ENCODE peak calls at places on chromosomes 2 and 18, in seven cellular contexts. One of them, this sample, is unnamed.

GRCh38 chr2:71783815-71784214 is 330.5 kb downstream of the DYSF start:
- DNase-seq in H9: peak
- DNase-seq in neuronal stem cell: no peak
- DNase-seq in mesenchymal stem cell: no peak
- DNase-seq in mesendoderm: no peak
- DNase-seq in trophoblast cell: no peak
- DNase-seq in H1: no peak
- DNase-seq in this sample: no peak

GRCh38 chr2:105068875-105069274 is 31.0 kb downstream of the MRPS9 start:
- DNase-seq in H9: no peak
- DNase-seq in neuronal stem cell: no peak
- DNase-seq in mesenchymal stem cell: no peak
- DNase-seq in mesendoderm: no peak
- DNase-seq in trophoblast cell: no peak
- DNase-seq in H1: no peak
- DNase-seq in this sample: no peak

GRCh38 chr2:150643106-150643730 is 155.8 kb upstream of the RND3 start:
- DNase-seq in H9: no peak
- DNase-seq in neuronal stem cell: no peak
- DNase-seq in mesenchymal stem cell: peak
- DNase-seq in mesendoderm: no peak
- DNase-seq in trophoblast cell: no peak
- DNase-seq in H1: no peak
- DNase-seq in this sample: peak

GRCh38 chr18:22632191-22632590 is 214.5 kb upstream of the CTAGE1 start:
- DNase-seq in H9: no peak
- DNase-seq in neuronal stem cell: no peak
- DNase-seq in mesenchymal stem cell: no peak
- DNase-seq in mesendoderm: no peak
- DNase-seq in trophoblast cell: no peak
- DNase-seq in H1: no peak
- DNase-seq in this sample: peak

GRCh38 chr2:152440049-152440448 is 105.1 kb downstream of the FMNL2 start:
- DNase-seq in H9: no peak
- DNase-seq in neuronal stem cell: no peak
- DNase-seq in mesenchymal stem cell: no peak
- DNase-seq in mesendoderm: peak
- DNase-seq in trophoblast cell: no peak
- DNase-seq in H1: no peak
- DNase-seq in this sample: no peak

GRCh38 chr2:99565227-99565626 is 75.4 kb upstream of the REV1 start:
- DNase-seq in H9: no peak
- DNase-seq in neuronal stem cell: no peak
- DNase-seq in mesenchymal stem cell: no peak
- DNase-seq in mesendoderm: peak
- DNase-seq in trophoblast cell: no peak
- DNase-seq in H1: no peak
- DNase-seq in this sample: no peak

GRCh38 chr2:230068658-230069080 is at the start of gene SLC16A14:
- DNase-seq in H9: peak
- DNase-seq in neuronal stem cell: peak
- DNase-seq in mesenchymal stem cell: peak
- DNase-seq in mesendoderm: peak
- DNase-seq in trophoblast cell: peak
- DNase-seq in H1: no peak
- DNase-seq in this sample: peak

GRCh38 chr2:180728928-180729559 is 251.4 kb upstream of the UBE2E3 start:
- DNase-seq in H9: no peak
- DNase-seq in neuronal stem cell: no peak
- DNase-seq in mesenchymal stem cell: peak
- DNase-seq in mesendoderm: no peak
- DNase-seq in trophoblast cell: peak
- DNase-seq in H1: no peak
- DNase-seq in this sample: peak

GRCh38 chr2:195202163-195202845 is 454.7 kb upstream of the SLC39A10 start:
- DNase-seq in H9: no peak
- DNase-seq in neuronal stem cell: no peak
- DNase-seq in mesenchymal stem cell: no peak
- DNase-seq in mesendoderm: peak
- DNase-seq in trophoblast cell: no peak
- DNase-seq in H1: no peak
- DNase-seq in this sample: peak

GRCh38 chr2:229433351-229433750 is 162.3 kb upstream of the PID1 start:
- DNase-seq in H9: no peak
- DNase-seq in neuronal stem cell: no peak
- DNase-seq in mesenchymal stem cell: no peak
- DNase-seq in mesendoderm: no peak
- DNase-seq in trophoblast cell: peak
- DNase-seq in H1: no peak
- DNase-seq in this sample: no peak

GRCh38 chr18:5630057-5630765 is 86.4 kb upstream of the EPB41L3 start:
- DNase-seq in H9: peak
- DNase-seq in neuronal stem cell: peak
- DNase-seq in mesenchymal stem cell: no peak
- DNase-seq in mesendoderm: peak
- DNase-seq in trophoblast cell: peak
- DNase-seq in H1: peak
- DNase-seq in this sample: peak

GRCh38 chr2:216918088-216918680 is 58.3 kb upstream of the TNP1 start:
- DNase-seq in H9: no peak
- DNase-seq in neuronal stem cell: no peak
- DNase-seq in mesenchymal stem cell: peak
- DNase-seq in mesendoderm: no peak
- DNase-seq in trophoblast cell: no peak
- DNase-seq in H1: no peak
- DNase-seq in this sample: peak

GRCh38 chr2:37706334-37706733 is 34.9 kb upstream of the CDC42EP3 start:
- DNase-seq in H9: no peak
- DNase-seq in neuronal stem cell: no peak
- DNase-seq in mesenchymal stem cell: no peak
- DNase-seq in mesendoderm: no peak
- DNase-seq in trophoblast cell: no peak
- DNase-seq in H1: no peak
- DNase-seq in this sample: no peak

GRCh38 chr2:42979416-42979869 is 187.1 kb upstream of the HAAO start:
- DNase-seq in H9: no peak
- DNase-seq in neuronal stem cell: no peak
- DNase-seq in mesenchymal stem cell: no peak
- DNase-seq in mesendoderm: peak
- DNase-seq in trophoblast cell: no peak
- DNase-seq in H1: no peak
- DNase-seq in this sample: no peak

DNA sequence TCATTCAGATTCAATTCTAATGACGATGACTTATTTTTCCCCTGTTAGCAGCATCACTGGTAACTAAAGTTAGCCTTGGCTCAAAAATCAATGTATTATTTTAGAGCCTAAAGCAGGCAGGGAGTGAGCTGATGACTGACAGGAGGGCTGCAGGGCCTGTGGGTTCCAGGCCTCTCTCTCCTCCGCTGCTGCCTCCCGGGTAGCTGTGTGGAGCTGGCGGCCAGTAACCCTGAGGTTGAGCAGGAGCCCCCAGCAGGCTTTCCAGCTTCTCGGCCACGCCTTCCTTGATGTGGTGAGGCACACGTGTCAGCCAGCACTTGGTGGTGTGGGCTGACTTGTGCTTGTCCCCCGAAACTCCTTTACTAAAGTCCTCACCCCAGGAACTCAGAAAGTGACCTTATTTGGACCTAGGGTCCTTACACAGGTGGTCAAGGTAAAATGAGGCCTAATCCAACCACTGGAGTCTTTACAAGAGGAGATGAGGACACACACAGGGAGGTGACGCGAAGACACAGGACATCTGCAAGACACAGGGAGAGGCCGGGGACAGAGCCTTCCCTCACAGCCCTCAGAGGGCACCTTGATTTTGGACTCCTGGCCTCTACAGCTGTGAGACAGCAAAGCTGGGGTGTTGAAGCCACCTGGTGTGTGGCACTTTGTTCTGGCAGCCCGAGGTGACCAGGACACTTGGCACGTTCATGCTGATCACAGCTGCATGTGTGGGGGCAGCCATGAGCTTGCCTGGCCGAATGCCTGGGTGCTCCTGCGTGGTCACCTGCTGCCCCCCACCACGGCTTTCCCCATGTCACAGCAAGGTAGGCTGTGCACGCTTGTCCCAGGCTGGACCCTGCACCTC is 120.8 kb upstream of the HS6ST1 start:
- DNase-seq in H9: peak
- DNase-seq in neuronal stem cell: no peak
- DNase-seq in mesenchymal stem cell: no peak
- DNase-seq in mesendoderm: no peak
- DNase-seq in trophoblast cell: no peak
- DNase-seq in H1: no peak
- DNase-seq in this sample: no peak
- H4K8ac ChIP-seq in H9: no peak
- H4K8ac ChIP-seq in neuronal stem cell: no peak
- H4K8ac ChIP-seq in mesenchymal stem cell: no peak
- H4K8ac ChIP-seq in mesendoderm: no peak
- H4K8ac ChIP-seq in trophoblast cell: no peak
- H4K8ac ChIP-seq in H1: no peak
- H4K8ac ChIP-seq in this sample: no peak

GRCh38 chr2:177271981-177272666 is 7.6 kb upstream of the NFE2L2 start:
- DNase-seq in H9: no peak
- DNase-seq in neuronal stem cell: no peak
- DNase-seq in mesenchymal stem cell: no peak
- DNase-seq in mesendoderm: no peak
- DNase-seq in trophoblast cell: no peak
- DNase-seq in H1: no peak
- DNase-seq in this sample: no peak

GRCh38 chr2:177275041-177275440 is 10.5 kb upstream of the NFE2L2 start:
- DNase-seq in H9: no peak
- DNase-seq in neuronal stem cell: no peak
- DNase-seq in mesenchymal stem cell: peak
- DNase-seq in mesendoderm: no peak
- DNase-seq in trophoblast cell: no peak
- DNase-seq in H1: no peak
- DNase-seq in this sample: peak

GRCh38 chr2:177270531-177270930 is 6.0 kb upstream of the NFE2L2 start:
- DNase-seq in H9: no peak
- DNase-seq in neuronal stem cell: no peak
- DNase-seq in mesenchymal stem cell: no peak
- DNase-seq in mesendoderm: no peak
- DNase-seq in trophoblast cell: no peak
- DNase-seq in H1: no peak
- DNase-seq in this sample: no peak

GRCh38 chr2:177273456-177273855 is 8.9 kb upstream of the NFE2L2 start:
- DNase-seq in H9: no peak
- DNase-seq in neuronal stem cell: no peak
- DNase-seq in mesenchymal stem cell: no peak
- DNase-seq in mesendoderm: no peak
- DNase-seq in trophoblast cell: no peak
- DNase-seq in H1: no peak
- DNase-seq in this sample: no peak

GRCh38 chr2:177272765-177273164 is 8.2 kb upstream of the NFE2L2 start:
- DNase-seq in H9: no peak
- DNase-seq in neuronal stem cell: no peak
- DNase-seq in mesenchymal stem cell: no peak
- DNase-seq in mesendoderm: no peak
- DNase-seq in trophoblast cell: no peak
- DNase-seq in H1: no peak
- DNase-seq in this sample: no peak
- H2BK120ac ChIP-seq in H9: no peak
- H2BK120ac ChIP-seq in neuronal stem cell: no peak
- H2BK120ac ChIP-seq in mesenchymal stem cell: no peak
- H2BK120ac ChIP-seq in mesendoderm: no peak
- H2BK120ac ChIP-seq in trophoblast cell: no peak
- H2BK120ac ChIP-seq in H1: no peak
- H2BK120ac ChIP-seq in this sample: peak

DNA sequence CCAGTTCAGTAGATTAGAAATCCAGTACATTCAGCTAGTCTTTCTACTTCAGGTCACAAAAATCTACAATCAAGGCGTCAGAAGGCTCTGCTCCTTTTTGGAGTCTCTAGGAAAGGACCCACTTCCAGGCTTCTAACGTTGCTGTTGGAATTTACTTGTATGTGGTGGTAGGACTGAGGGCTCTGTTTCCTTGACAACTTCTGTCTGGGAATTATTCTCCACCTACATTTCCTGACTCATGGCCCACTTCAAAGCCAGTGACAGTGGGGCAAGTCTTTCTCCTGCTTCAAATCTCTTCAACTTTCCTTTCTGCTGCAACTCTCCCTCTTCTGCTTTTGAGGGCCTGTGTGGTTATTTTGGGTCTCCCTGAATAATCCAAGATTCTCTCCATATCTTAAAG is 10.4 kb upstream of the TMX3 start:
- DNase-seq in H9: no peak
- DNase-seq in neuronal stem cell: no peak
- DNase-seq in mesenchymal stem cell: no peak
- DNase-seq in mesendoderm: no peak
- DNase-seq in trophoblast cell: peak
- DNase-seq in H1: no peak
- DNase-seq in this sample: peak
- H4K8ac ChIP-seq in H9: no peak
- H4K8ac ChIP-seq in neuronal stem cell: no peak
- H4K8ac ChIP-seq in mesenchymal stem cell: no peak
- H4K8ac ChIP-seq in mesendoderm: no peak
- H4K8ac ChIP-seq in trophoblast cell: no peak
- H4K8ac ChIP-seq in H1: no peak
- H4K8ac ChIP-seq in this sample: no peak

GRCh38 chr18:13436596-13436995 is 218.0 kb downstream of the LDLRAD4 start:
- DNase-seq in H9: no peak
- DNase-seq in neuronal stem cell: no peak
- DNase-seq in mesenchymal stem cell: no peak
- DNase-seq in mesendoderm: no peak
- DNase-seq in trophoblast cell: no peak
- DNase-seq in H1: no peak
- DNase-seq in this sample: no peak

GRCh38 chr18:13433088-13433487 is 214.5 kb downstream of the LDLRAD4 start:
- DNase-seq in H9: no peak
- DNase-seq in neuronal stem cell: no peak
- DNase-seq in mesenchymal stem cell: no peak
- DNase-seq in mesendoderm: no peak
- DNase-seq in trophoblast cell: no peak
- DNase-seq in H1: no peak
- DNase-seq in this sample: no peak

GRCh38 chr18:13435596-13436333 is 217.2 kb downstream of the LDLRAD4 start:
- DNase-seq in H9: no peak
- DNase-seq in neuronal stem cell: no peak
- DNase-seq in mesenchymal stem cell: peak
- DNase-seq in mesendoderm: no peak
- DNase-seq in trophoblast cell: peak
- DNase-seq in H1: no peak
- DNase-seq in this sample: no peak

GRCh38 chr18:13433685-13434084 is 215.1 kb downstream of the LDLRAD4 start:
- DNase-seq in H9: no peak
- DNase-seq in neuronal stem cell: no peak
- DNase-seq in mesenchymal stem cell: no peak
- DNase-seq in mesendoderm: no peak
- DNase-seq in trophoblast cell: no peak
- DNase-seq in H1: no peak
- DNase-seq in this sample: no peak

DNA sequence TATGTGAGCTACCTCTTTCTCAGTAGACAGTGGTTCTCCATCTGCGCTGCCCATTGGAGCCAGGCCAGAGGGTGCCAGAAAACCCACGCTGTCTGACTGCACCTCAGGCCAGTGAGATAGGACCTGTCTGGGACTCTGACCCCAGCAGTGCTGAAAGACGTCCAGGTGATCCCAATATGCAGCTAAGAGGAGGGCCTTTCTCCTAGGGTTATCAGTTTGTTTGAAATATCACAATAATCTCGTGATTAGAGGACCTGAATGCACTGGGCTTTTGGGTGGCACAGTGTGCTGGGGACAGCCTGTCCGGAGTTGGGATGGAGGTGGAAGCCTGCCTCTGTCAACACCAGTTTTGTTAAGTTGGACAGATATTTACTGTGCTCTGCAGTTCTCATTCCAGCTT is 216.3 kb downstream of the LDLRAD4 start:
- DNase-seq in H9: no peak
- DNase-seq in neuronal stem cell: no peak
- DNase-seq in mesenchymal stem cell: no peak
- DNase-seq in mesendoderm: no peak
- DNase-seq in trophoblast cell: no peak
- DNase-seq in H1: no peak
- DNase-seq in this sample: no peak
- H2BK120ac ChIP-seq in H9: no peak
- H2BK120ac ChIP-seq in neuronal stem cell: no peak
- H2BK120ac ChIP-seq in mesenchymal stem cell: no peak
- H2BK120ac ChIP-seq in mesendoderm: no peak
- H2BK120ac ChIP-seq in trophoblast cell: no peak
- H2BK120ac ChIP-seq in H1: no peak
- H2BK120ac ChIP-seq in this sample: no peak

This sample was measured in IMR-90.